ENCODE peak calls at places on chromosomes 13 and 19, in five cellular contexts. T is mesendoderm; D is EH; X is CD8-positive, alpha-beta T cell; N is omental fat pad. P is an unnamed sample.

GRCh38 chr13:76828316-76828741 is 57.9 kb downstream of the KCTD12 start:
- DNase-seq in D (peak; percentile 37), N (no peak), X (no peak), T (no peak), P (no peak)

GRCh38 chr19:34490141-34490766 is 8.7 kb downstream of the WTIP start:
- DNase-seq in X (no peak), D (no peak), N (no peak), T (no peak), P (peak; percentile 41)

GRCh38 chr13:113407531-113408393 is 43.8 kb upstream of the GRTP1 start:
- DNase-seq in X (no peak), D (no peak), N (no peak), T (no peak), P (peak; percentile 76)

GRCh38 chr19:30686252-30686762 is 314.1 kb downstream of the ZNF536 start:
- DNase-seq in T (no peak), X (no peak), D (peak; percentile 6), N (no peak), P (no peak)

GRCh38 chr19:33724723-33725060 is 72.0 kb upstream of the KCTD15 start:
- DNase-seq in D (no peak), N (no peak), X (no peak), T (no peak), P (peak; percentile 24)

GRCh38 chr13:101570410-101570809 is 117.9 kb downstream of the ITGBL1 start:
- DNase-seq in N (no peak), X (no peak), D (no peak), T (no peak), P (no peak)

GRCh38 chr19:33064778-33065550 is at the start of gene RHPN2:
- DNase-seq in D (peak; percentile 82), X (peak; percentile 32), N (no peak), T (peak; percentile 74), P (peak; percentile 82)

GRCh38 chr19:1970003-1970805 is 29.2 kb downstream of the CSNK1G2 start:
- DNase-seq in N (no peak), X (no peak), D (peak; percentile 30), T (no peak), P (no peak)

GRCh38 chr19:31583148-31583547 is 233.9 kb upstream of the TSHZ3 start:
- DNase-seq in N (no peak), D (no peak), T (no peak), X (no peak), P (no peak)

GRCh38 chr13:110726726-110727125 is 13.2 kb downstream of the ING1 start:
- DNase-seq in X (peak; percentile 59), N (no peak), T (no peak), D (no peak), P (no peak)

GRCh38 chr13:106561551-106562170 is 6.3 kb downstream of the ARGLU1 start:
- DNase-seq in X (peak; percentile 35), D (no peak), N (no peak), T (peak; percentile 30), P (peak; percentile 67)

GRCh38 chr13:98994896-98995295 is 17.0 kb upstream of the DOCK9 start:
- DNase-seq in X (peak; percentile 45), T (no peak), D (no peak), N (no peak), P (no peak)

GRCh38 chr13:23488442-23488841 is 54.9 kb upstream of the SACS start:
- DNase-seq in T (peak; percentile 46), N (no peak), D (peak; percentile 92), X (peak; percentile 17), P (no peak)

GRCh38 chr13:20505405-20506366 is 20.0 kb downstream of the CRYL1 start:
- DNase-seq in N (no peak), T (no peak), X (no peak), D (no peak), P (no peak)

GRCh38 chr13:23385931-23386330 is 47.6 kb downstream of the SACS start:
- DNase-seq in N (no peak), X (no peak), D (no peak), T (no peak), P (no peak)

GRCh38 chr19:33063356-33064116 is 1.2 kb downstream of the RHPN2 start:
- DNase-seq in D (peak; percentile 58), T (no peak), N (no peak), X (no peak), P (no peak)

GRCh38 chr13:58085819-58086218 is 454.3 kb downstream of the PCDH17 start:
- DNase-seq in D (no peak), N (no peak), X (no peak), T (no peak), P (no peak)

GRCh38 chr19:1875646-1876493 is 9.4 kb downstream of the ABHD17A start:
- DNase-seq in N (peak; percentile 85), D (peak; percentile 91), T (peak; percentile 95), X (peak; percentile 86), P (peak; percentile 98)

GRCh38 chr19:33388817-33389573 is 15.5 kb downstream of the CEBPG start:
- DNase-seq in T (no peak), X (no peak), D (no peak), N (no peak), P (peak; percentile 83)

GRCh38 chr13:113664751-113665581 is 2.1 kb upstream of the GRK1 start:
- DNase-seq in X (no peak), N (no peak), T (no peak), D (no peak), P (peak; percentile 68)

GRCh38 chr19:2363419-2363818 is 3.4 kb downstream of the TMPRSS9 start:
- DNase-seq in X (no peak), N (no peak), D (no peak), T (no peak), P (no peak)

GRCh38 chr13:111658150-111659100 is 338.0 kb downstream of the TEX29 start:
- DNase-seq in N (no peak), T (peak; percentile 25), X (no peak), D (no peak), P (no peak)

GRCh38 chr13:27273658-27274425 is 3.2 kb downstream of the RASL11A start:
- DNase-seq in X (no peak), T (no peak), N (no peak), D (peak; percentile 90), P (no peak)

GRCh38 chr13:101623469-101624209 is 171.2 kb downstream of the ITGBL1 start:
- DNase-seq in T (no peak), X (no peak), N (no peak), D (peak; percentile 35), P (no peak)

GRCh38 chr19:18543814-18544475 is 572 bp upstream of the FKBP8 start:
- DNase-seq in X (peak; percentile 74), N (no peak), T (peak; percentile 91), D (peak; percentile 78), P (no peak)

GRCh38 chr19:51181913-51182419 is 39.9 kb downstream of the SIGLEC7 start:
- DNase-seq in T (peak; percentile 50), X (no peak), N (no peak), D (no peak), P (no peak)